ENCODE peak calls at places on chromosomes 5 and 9, in ten cellular contexts. L, M, H, U, N, F, Z, X, R and D are unnamed samples.

GRCh38 chr5:79955496-79956172 is 35.4 kb downstream of the MTX3 start:
- DNase-seq in L (no peak), M (no peak), H (no peak), U (no peak), N (no peak), F (no peak), Z (no peak), X (no peak), R (no peak), D (peak)

GRCh38 chr9:127283917-127284316 is 19.3 kb downstream of the GARNL3 start:
- DNase-seq in L (peak), M (peak), H (no peak), U (no peak), N (no peak), F (no peak), Z (no peak), X (no peak), R (no peak), D (no peak)

GRCh38 chr9:131624636-131625241 is 79.4 kb downstream of the PRRT1B start:
- DNase-seq in L (no peak), M (peak), H (no peak), U (no peak), N (no peak), F (no peak), Z (no peak), X (no peak), R (no peak), D (peak)

GRCh38 chr9:76180541-76180940 is 213.7 kb downstream of the RFK start:
- DNase-seq in L (no peak), M (no peak), H (no peak), U (no peak), N (no peak), F (no peak), Z (no peak), X (no peak), R (no peak), D (no peak)

GRCh38 chr5:151071021-151071420 is 9.8 kb downstream of the TNIP1 start:
- DNase-seq in L (no peak), M (no peak), H (no peak), U (no peak), N (no peak), F (no peak), Z (no peak), X (no peak), R (no peak), D (no peak)

GRCh38 chr5:174328626-174329299 is 283.3 kb downstream of the NSG2 start:
- DNase-seq in L (no peak), M (no peak), H (no peak), U (peak), N (no peak), F (no peak), Z (no peak), X (no peak), R (no peak), D (no peak)

GRCh38 chr9:137351781-137352501 is 49.9 kb upstream of the NRARP start:
- DNase-seq in L (no peak), M (no peak), H (no peak), U (peak), N (peak), F (peak), Z (no peak), X (no peak), R (peak), D (no peak)

GRCh38 chr5:10762178-10762775 is 1.2 kb upstream of the DAP start:
- DNase-seq in L (no peak), M (peak), H (no peak), U (no peak), N (no peak), F (no peak), Z (peak), X (no peak), R (peak), D (no peak)

GRCh38 chr9:137657606-137658005 is 38.8 kb downstream of the EHMT1 start:
- DNase-seq in L (no peak), M (no peak), H (no peak), U (no peak), N (no peak), F (no peak), Z (no peak), X (no peak), R (no peak), D (no peak)

GRCh38 chr5:133415506-133415905 is 196.8 kb downstream of the FSTL4 start:
- DNase-seq in L (no peak), M (no peak), H (no peak), U (peak), N (no peak), F (no peak), Z (no peak), X (no peak), R (no peak), D (no peak)

GRCh38 chr5:60810438-60811085 is 33.5 kb downstream of the ELOVL7 start:
- DNase-seq in L (no peak), M (no peak), H (no peak), U (no peak), N (no peak), F (no peak), Z (no peak), X (no peak), R (no peak), D (no peak)

GRCh38 chr5:78060421-78060820 is 234.1 kb downstream of the AP3B1 start:
- DNase-seq in L (no peak), M (no peak), H (no peak), U (no peak), N (no peak), F (no peak), Z (no peak), X (no peak), R (no peak), D (no peak)

GRCh38 chr5:177434437-177434836 is 8.0 kb downstream of the GRK6 start:
- DNase-seq in L (peak), M (peak), H (peak), U (no peak), N (no peak), F (no peak), Z (no peak), X (peak), R (no peak), D (no peak)

GRCh38 chr5:160268111-160268510 is 38.8 kb downstream of the FABP6 start:
- DNase-seq in L (no peak), M (no peak), H (no peak), U (no peak), N (no peak), F (no peak), Z (no peak), X (no peak), R (no peak), D (no peak)

GRCh38 chr5:159531554-159532105 is 201.3 kb upstream of the IL12B start:
- DNase-seq in L (no peak), M (no peak), H (no peak), U (no peak), N (no peak), F (no peak), Z (no peak), X (no peak), R (no peak), D (peak)

GRCh38 chr5:168408561-168409321 is 77.5 kb upstream of the RARS1 start:
- DNase-seq in L (no peak), M (no peak), H (no peak), U (no peak), N (no peak), F (no peak), Z (no peak), X (no peak), R (no peak), D (no peak)

GRCh38 chr5:96819806-96820205 is 12.1 kb upstream of the ERAP1 start:
- DNase-seq in L (no peak), M (no peak), H (no peak), U (no peak), N (no peak), F (no peak), Z (no peak), X (no peak), R (no peak), D (no peak)

GRCh38 chr9:114898741-114899140 is 31.6 kb downstream of the TNFSF8 start:
- DNase-seq in L (peak), M (peak), H (peak), U (peak), N (no peak), F (peak), Z (no peak), X (peak), R (no peak), D (no peak)